ENCODE peak calls at places on chromosome 7, in seven cellular contexts. X, N, Y, L, B, W and U are unnamed samples.

GRCh38 chr7:6257602-6258001 is 14.8 kb downstream of the CYTH3 start:
- DNase-seq in X (no peak), N (no peak), Y (no peak), L (peak), B (no peak), W (no peak), U (no peak)

GRCh38 chr7:39624935-39625694 is 1.7 kb downstream of the RALA start:
- DNase-seq in X (no peak), N (no peak), Y (no peak), L (no peak), B (no peak), W (no peak), U (no peak)

GRCh38 chr7:99625321-99625720 is 8.6 kb downstream of the ZSCAN25 start:
- DNase-seq in X (no peak), N (no peak), Y (no peak), L (no peak), B (no peak), W (no peak), U (no peak)

GRCh38 chr7:3195160-3195559 is 105.9 kb upstream of the SDK1 start:
- DNase-seq in X (no peak), N (no peak), Y (no peak), L (no peak), B (no peak), W (no peak), U (no peak)

GRCh38 chr7:85664341-85664740 is 477.5 kb upstream of the SEMA3D start:
- DNase-seq in X (no peak), N (no peak), Y (no peak), L (no peak), B (no peak), W (no peak), U (no peak)

GRCh38 chr7:18663321-18663720 is 167.8 kb downstream of the HDAC9 start:
- DNase-seq in X (no peak), N (no peak), Y (no peak), L (no peak), B (no peak), W (no peak), U (no peak)

GRCh38 chr7:45980181-45980905 is 59.3 kb upstream of the IGFBP3 start:
- DNase-seq in X (no peak), N (no peak), Y (no peak), L (no peak), B (no peak), W (no peak), U (no peak)

GRCh38 chr7:23332881-23333612 is 33.9 kb downstream of the MALSU1 start:
- DNase-seq in X (no peak), N (no peak), Y (no peak), L (no peak), B (peak), W (no peak), U (no peak)

GRCh38 chr7:114648680-114649079 is 234.1 kb downstream of the FOXP2 start:
- DNase-seq in X (no peak), N (no peak), Y (no peak), L (no peak), B (no peak), W (no peak), U (no peak)

GRCh38 chr7:1489336-1489735 is 14.9 kb downstream of the INTS1 start:
- DNase-seq in X (no peak), N (no peak), Y (no peak), L (no peak), B (no peak), W (no peak), U (no peak)

GRCh38 chr7:42454006-42454405 is 217.0 kb upstream of the GLI3 start:
- DNase-seq in X (no peak), N (no peak), Y (no peak), L (no peak), B (no peak), W (no peak), U (no peak)

GRCh38 chr7:99204078-99204477 is 3.8 kb downstream of the KPNA7 start:
- DNase-seq in X (no peak), N (no peak), Y (no peak), L (no peak), B (no peak), W (no peak), U (no peak)

GRCh38 chr7:69728299-69728698 is 130.0 kb downstream of the AUTS2 start:
- DNase-seq in X (no peak), N (no peak), Y (no peak), L (no peak), B (no peak), W (no peak), U (no peak)

DNA sequence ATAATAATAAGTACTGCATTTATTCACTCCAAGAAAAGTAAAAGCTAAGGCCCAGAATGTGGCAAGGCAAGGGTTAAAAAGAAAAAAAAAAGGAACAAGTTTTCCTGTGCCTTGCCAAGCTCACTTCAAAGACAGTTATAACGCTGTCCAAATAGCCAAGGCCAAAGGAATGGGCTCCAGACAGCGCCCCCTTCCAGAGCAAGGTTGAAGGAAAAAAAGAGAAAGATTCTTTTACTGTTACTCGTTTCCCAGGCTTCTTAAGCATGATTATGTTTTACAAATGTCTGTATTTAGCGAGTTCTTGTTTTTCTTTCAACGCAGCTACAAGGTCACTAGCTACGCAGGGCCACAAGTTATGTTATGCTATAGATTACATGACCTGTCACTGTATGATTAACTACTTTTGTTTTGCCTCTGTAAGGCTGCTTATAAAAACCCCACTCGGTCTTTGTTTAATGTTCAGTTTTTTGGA is 9.1 kb upstream of the EIF4H start:
- DNase-seq in X (peak), N (peak), Y (peak), L (no peak), B (peak), W (no peak), U (no peak)
- TF ChIP-seq CTCF in X (peak), N (peak), Y (peak), L (no peak), B (peak), W (peak), U (no peak)

DNA sequence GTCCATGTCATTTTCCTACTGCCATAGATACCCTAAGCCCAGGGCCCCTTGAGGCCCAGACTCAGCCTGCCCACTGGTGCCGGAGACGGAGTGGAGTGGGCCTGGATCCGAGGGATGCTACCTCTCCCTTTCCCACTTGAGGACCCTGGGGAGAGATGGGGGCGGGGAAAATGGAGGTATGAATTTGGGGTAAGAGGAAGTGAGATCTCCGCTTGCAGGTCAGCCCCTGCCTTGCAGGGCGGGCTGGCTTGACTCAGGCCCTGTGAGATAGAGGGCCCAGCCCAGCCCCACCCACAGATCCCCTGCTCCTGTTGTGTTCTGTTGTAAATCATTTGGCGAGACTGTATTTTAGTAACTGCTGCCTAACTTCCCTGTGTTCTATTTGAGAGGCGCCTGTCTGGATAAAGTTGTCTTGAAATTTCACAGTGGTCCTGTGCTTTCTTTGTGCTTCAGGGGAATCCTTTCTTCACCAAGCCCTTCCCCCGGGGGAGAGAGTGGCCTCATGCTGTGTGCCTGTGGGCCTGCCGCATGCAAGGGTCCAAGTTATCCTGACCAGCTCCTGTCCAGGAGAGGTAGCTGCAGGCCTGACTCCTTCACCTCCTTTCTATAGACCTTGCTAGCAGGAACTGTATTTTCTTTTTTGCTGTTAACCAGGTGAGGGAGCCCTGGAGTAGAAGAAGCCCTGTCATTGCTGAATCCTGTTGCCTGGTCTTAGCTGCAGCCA is 13.3 kb downstream of the YKT6 start:
- DNase-seq in X (no peak), N (peak), Y (no peak), L (peak), B (no peak), W (peak), U (no peak)
- TF ChIP-seq CTCF in X (peak), N (peak), Y (no peak), L (peak), B (no peak), W (peak), U (peak)

DNA sequence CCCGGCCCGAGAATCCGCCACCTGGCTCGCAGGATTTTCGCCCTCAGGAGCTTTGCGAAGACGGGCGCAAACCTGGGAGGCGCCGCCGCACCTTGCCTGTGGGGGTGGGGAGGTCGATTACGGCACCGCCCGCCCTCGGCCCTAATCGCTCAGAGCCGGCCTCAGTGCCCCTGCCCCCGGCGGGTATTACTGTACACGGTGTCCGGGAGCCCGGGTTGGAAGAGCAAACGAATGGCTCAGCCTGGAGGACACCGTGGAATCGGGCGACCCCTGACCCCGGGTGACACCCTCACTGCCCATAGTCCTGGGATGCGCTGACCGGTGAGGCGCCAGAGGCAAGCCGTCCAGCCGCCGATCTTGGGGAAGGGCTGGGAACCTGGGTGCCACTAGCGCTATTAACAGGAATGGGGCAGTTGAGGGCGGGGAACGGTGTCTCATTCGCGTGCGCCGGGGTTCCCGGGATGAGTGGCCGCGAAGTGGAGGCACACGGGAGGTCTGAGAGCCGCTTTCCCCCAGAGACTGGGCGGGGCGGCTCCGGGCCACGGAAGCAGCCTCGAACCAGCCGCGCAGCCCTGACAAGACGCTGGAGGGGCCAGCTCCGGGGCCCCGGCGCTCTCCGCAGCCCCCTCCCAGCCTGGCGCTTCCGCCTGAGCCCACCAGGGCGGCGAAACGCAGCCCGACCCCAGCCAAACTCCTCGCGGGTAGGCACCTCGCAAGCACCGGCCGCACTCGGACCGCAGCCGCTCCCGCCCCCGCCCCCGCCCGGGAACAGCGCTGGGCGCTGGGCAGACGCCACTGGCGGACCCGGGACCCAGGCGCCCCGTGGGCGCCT is 167.5 kb downstream of the NRF1 start:
- DNase-seq in X (peak), N (no peak), Y (peak), L (no peak), B (no peak), W (no peak), U (no peak)
- TF ChIP-seq CTCF in X (peak), N (peak), Y (no peak), L (no peak), B (no peak), W (no peak), U (no peak)

GRCh38 chr7:105125745-105126144 is 111.7 kb downstream of the KMT2E start:
- DNase-seq in X (no peak), N (no peak), Y (no peak), L (no peak), B (no peak), W (no peak), U (no peak)
- TF ChIP-seq CTCF in X (no peak), N (no peak), Y (no peak), L (no peak), B (no peak), W (no peak), U (no peak)

DNA sequence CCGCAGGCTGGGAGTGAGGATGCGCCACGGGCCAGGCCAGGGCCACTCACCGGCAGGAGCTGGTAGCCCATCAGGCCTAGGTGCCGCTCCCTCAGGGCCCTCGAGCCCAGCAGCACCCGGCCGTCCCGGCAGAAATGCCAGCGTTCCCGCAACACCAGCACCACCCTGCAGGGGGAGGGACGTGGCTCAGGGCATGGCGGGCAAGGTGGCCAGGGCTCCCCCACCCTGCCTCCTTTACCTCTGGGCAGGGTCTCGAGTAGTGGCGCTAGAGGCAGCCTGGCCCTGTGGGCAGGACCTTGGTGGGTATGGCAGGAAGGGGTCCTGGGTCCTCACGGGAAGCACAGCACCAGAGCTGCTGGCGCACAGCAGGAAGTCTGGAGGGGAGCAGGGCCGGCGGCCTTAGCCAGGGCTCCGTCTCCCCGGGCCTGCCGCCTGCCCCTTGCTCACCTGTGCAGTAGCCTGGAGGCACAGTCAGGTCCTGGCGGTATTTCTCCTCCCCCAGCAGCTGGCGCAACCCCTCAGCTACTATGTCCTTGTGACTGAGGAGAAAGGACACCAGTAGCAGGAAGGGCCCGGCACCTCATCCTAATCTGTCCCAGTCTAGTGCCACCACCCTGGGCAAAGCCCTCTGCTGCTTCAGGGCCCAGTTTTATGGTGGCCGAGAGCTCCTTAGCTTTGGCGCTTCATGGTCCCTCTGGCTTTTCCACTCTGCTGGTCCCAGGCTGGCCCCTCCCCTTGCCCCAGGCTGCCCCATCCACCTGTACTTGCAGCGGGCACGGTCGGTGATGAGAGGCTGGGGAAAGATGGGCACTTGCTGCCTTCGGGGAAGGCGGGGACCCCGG is 3.5 kb downstream of the FASTK start:
- DNase-seq in X (peak), N (peak), Y (no peak), L (no peak), B (no peak), W (no peak), U (no peak)
- TF ChIP-seq CTCF in X (peak), N (peak), Y (no peak), L (peak), B (no peak), W (peak), U (no peak)

GRCh38 chr7:4682621-4683042 is 537 bp downstream of the FOXK1 start:
- DNase-seq in X (peak), N (peak), Y (peak), L (peak), B (no peak), W (no peak), U (peak)
- TF ChIP-seq CTCF in X (no peak), N (peak), Y (no peak), L (no peak), B (no peak), W (no peak), U (no peak)

DNA sequence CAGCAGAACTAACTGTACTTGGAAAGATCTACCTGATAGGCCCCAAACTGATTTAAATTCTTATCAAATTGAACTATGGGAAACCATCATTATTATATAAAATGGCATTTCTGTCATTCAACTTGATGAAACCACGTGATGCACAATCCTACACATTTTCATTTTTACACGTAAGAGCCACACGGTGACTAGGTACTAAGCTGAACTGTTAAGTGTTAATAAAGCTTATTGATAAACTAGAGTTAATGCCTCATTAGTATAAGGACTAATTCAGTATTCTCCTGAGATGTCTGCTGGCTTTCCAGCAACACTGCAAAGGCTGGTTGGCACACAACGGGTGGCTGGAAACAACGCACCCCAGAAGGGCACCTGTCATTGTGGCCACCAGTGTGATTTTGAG is 4.6 kb downstream of the NCAPG2 start:
- DNase-seq in X (no peak), N (no peak), Y (no peak), L (no peak), B (no peak), W (no peak), U (no peak)
- TF ChIP-seq CTCF in X (no peak), N (no peak), Y (no peak), L (no peak), B (no peak), W (no peak), U (no peak)

GRCh38 chr7:95686109-95686508 is 86.2 kb upstream of the DYNC1I1 start:
- DNase-seq in X (peak), N (peak), Y (peak), L (peak), B (peak), W (peak), U (peak)
- TF ChIP-seq CTCF in X (peak), N (peak), Y (peak), L (peak), B (peak), W (peak), U (peak)

DNA sequence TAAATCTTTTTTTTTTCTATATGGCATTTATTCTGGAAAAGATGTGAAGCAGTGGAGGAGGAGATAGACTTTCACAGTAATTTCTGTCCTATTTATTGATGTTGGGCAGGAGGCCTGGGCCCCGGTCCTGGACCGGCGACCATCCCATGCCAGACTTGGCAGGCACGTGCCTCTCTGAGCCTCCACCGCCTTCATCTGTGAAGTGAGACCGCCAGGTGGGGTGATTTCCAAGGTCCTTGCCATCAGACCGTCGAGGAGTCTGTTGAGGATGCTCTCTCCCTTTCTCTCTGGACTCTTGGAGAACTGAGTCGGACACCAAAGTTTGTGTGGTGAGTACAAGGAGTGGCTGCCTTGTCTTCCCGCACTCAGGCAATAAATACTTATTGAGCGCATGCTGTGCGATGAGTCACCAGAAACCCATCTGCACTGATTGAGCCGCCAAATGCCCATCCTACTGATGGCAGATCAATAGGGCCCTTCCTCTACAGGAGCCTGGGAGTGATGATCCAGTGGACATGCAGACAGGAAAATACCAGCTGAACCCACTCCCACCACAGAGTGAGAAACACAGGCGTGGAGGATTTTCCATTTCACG is 11.3 kb upstream of the PRKAG2 start:
- DNase-seq in X (no peak), N (no peak), Y (no peak), L (no peak), B (no peak), W (no peak), U (no peak)
- TF ChIP-seq CTCF in X (no peak), N (peak), Y (no peak), L (no peak), B (no peak), W (peak), U (no peak)